ENCODE peak calls at places on chromosomes 4 and X, in eight cellular contexts. L is GM13976, G is IMR-90, K is thoracic aorta, V is stomach, O is left lung, Y is fibroblast of mammary gland, C is nephron progenitor cell. X is an unnamed sample.

GRCh38 chr4:109406337-109406931 is 27.2 kb upstream of the SEC24B start:
- DNase-seq in K (no peak), O (no peak), C (peak; percentile 32), V (no peak), Y (peak; percentile 72), L (peak; percentile 50), G (peak; percentile 71), X (peak; percentile 37)

GRCh38 chr4:2217726-2218125 is 24.2 kb downstream of the HAUS3 start:
- DNase-seq in G (peak; percentile 67), K (no peak), Y (peak; percentile 30), V (no peak), C (no peak), L (no peak), O (no peak), X (no peak)

GRCh38 chrX:101206471-101206870 is 13.1 kb upstream of the DRP2 start:
- DNase-seq in L (peak; percentile 36), C (no peak), O (no peak), K (no peak), G (peak; percentile 58), Y (peak; percentile 64), V (no peak), X (peak; percentile 26)

GRCh38 chr4:10596586-10597285 is 87.8 kb downstream of the CLNK start:
- DNase-seq in C (no peak), O (no peak), L (no peak), Y (no peak), K (no peak), G (no peak), V (no peak), X (no peak)

GRCh38 chr4:67549123-67549522 is 3.8 kb upstream of the CENPC start:
- DNase-seq in O (no peak), C (no peak), L (peak; percentile 37), G (no peak), V (no peak), K (no peak), Y (peak; percentile 45), X (peak; percentile 19)

GRCh38 chr4:123744664-123745290 is 348.2 kb downstream of the SPRY1 start:
- DNase-seq in K (no peak), C (no peak), O (no peak), Y (peak; percentile 4), G (peak; percentile 7), L (no peak), V (no peak), X (no peak)

GRCh38 chrX:148541461-148541983 is 41.1 kb downstream of the AFF2 start:
- DNase-seq in L (no peak), G (no peak), Y (no peak), C (no peak), V (no peak), O (no peak), K (no peak), X (no peak)

GRCh38 chr4:106690487-106690886 is 321.9 kb upstream of the GIMD1 start:
- DNase-seq in C (no peak), V (no peak), Y (peak; percentile 43), O (no peak), G (peak; percentile 34), L (no peak), K (no peak), X (no peak)

GRCh38 chrX:11678174-11678573 is 12.5 kb upstream of the ARHGAP6 start:
- DNase-seq in L (no peak), V (no peak), G (no peak), Y (no peak), C (no peak), K (no peak), O (no peak), X (no peak)

GRCh38 chr4:67546971-67547370 is 1.7 kb upstream of the CENPC start:
- DNase-seq in K (no peak), G (no peak), V (no peak), O (no peak), C (no peak), Y (no peak), L (no peak), X (no peak)

GRCh38 chrX:102712216-102712966 is at the start of gene GPRASP2:
- DNase-seq in C (peak; percentile 67), O (peak; percentile 85), K (no peak), G (no peak), L (peak; percentile 25), V (peak; percentile 48), Y (peak; percentile 6), X (no peak)

GRCh38 chrX:50075630-50076349 is 125.0 kb downstream of the AKAP4 start:
- DNase-seq in K (no peak), G (no peak), L (no peak), V (no peak), C (no peak), Y (no peak), O (no peak), X (no peak)

GRCh38 chr4:87499415-87500106 is 29.6 kb downstream of the SPARCL1 start:
- DNase-seq in G (no peak), Y (no peak), C (no peak), L (peak; percentile 39), V (no peak), O (no peak), K (no peak), X (peak; percentile 29)

GRCh38 chrX:1493877-1494510 is 41.3 kb upstream of the ASMTL start:
- DNase-seq in C (no peak), L (peak; percentile 49), V (no peak), O (no peak), K (no peak), G (no peak), Y (no peak), X (no peak)

GRCh38 chr4:76782837-76783236 is 115.1 kb downstream of the SOWAHB start:
- DNase-seq in G (peak; percentile 85), O (no peak), V (no peak), L (no peak), Y (peak; percentile 75), C (no peak), K (no peak), X (no peak)

GRCh38 chr4:80336582-80336981 is 1.1 kb downstream of the CFAP299 start:
- DNase-seq in C (peak; percentile 19), L (peak; percentile 6), K (no peak), G (peak; percentile 32), O (no peak), Y (peak; percentile 42), V (no peak), X (no peak)

GRCh38 chr4:2794707-2795557 is 2.0 kb downstream of the SH3BP2 start:
- DNase-seq in C (no peak), L (no peak), O (peak; percentile 94), K (no peak), G (peak; percentile 79), Y (peak; percentile 73), V (peak; percentile 53), X (no peak)

GRCh38 chr4:53441564-53441963 is 64.1 kb downstream of the FIP1L1 start:
- DNase-seq in V (no peak), O (no peak), C (no peak), K (no peak), G (no peak), Y (no peak), L (no peak), X (no peak)

GRCh38 chrX:70452143-70452733 is 7.6 kb downstream of the DLG3 start:
- DNase-seq in Y (peak; percentile 26), L (peak; percentile 72), G (peak; percentile 17), O (peak; percentile 77), K (no peak), C (peak; percentile 65), V (peak; percentile 64), X (peak; percentile 74)

GRCh38 chrX:103099706-103100105 is 6.8 kb upstream of the NXF3 start:
- DNase-seq in G (no peak), C (no peak), O (no peak), K (no peak), L (no peak), Y (no peak), V (no peak), X (no peak)

GRCh38 chr4:15717126-15717525 is 14.3 kb downstream of the BST1 start:
- DNase-seq in V (no peak), K (no peak), O (no peak), G (peak; percentile 59), Y (no peak), C (no peak), L (no peak), X (no peak)

GRCh38 chrX:41145920-41146608 is 60.8 kb downstream of the USP9X start:
- DNase-seq in V (no peak), K (no peak), C (no peak), L (no peak), G (peak; percentile 92), Y (peak; percentile 95), O (no peak), X (no peak)
- TF ChIP-seq CTCF in V (no peak), K (no peak), C (no peak), L (no peak), G (peak; percentile 12), Y (peak; percentile 1), O (no peak), X (no peak)

DNA sequence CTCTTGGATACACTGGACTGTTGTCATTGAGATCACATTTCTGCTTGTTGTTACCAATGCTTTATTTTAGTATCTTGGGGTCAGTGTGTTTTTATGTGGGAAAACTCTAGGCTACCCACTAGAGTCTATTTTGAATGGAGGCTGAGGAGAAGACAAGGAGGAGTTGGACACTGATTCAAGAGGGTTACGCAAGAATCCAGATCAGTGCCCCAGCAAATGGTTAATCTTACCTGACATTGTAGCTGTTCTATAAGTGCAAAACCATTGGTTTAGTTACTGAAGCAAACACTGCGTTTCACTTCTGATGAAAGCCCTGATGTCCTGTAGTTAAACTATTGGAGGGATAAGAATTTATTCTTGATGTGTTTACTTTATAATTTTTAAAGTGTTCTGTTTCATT is 331.1 kb upstream of the NR3C2 start:
- DNase-seq in O (no peak), K (no peak), C (no peak), Y (no peak), L (no peak), G (no peak), V (no peak), X (no peak)
- TF ChIP-seq CTCF in O (no peak), K (no peak), C (no peak), Y (no peak), L (no peak), G (no peak), V (no peak), X (no peak)

GRCh38 chrX:109719262-109719661 is 13.8 kb downstream of the ACSL4 start:
- DNase-seq in C (no peak), Y (no peak), O (no peak), G (no peak), L (no peak), V (no peak), K (no peak), X (no peak)
- TF ChIP-seq CTCF in C (no peak), Y (no peak), O (no peak), G (no peak), L (peak; percentile 6), V (no peak), K (no peak), X (no peak)

DNA sequence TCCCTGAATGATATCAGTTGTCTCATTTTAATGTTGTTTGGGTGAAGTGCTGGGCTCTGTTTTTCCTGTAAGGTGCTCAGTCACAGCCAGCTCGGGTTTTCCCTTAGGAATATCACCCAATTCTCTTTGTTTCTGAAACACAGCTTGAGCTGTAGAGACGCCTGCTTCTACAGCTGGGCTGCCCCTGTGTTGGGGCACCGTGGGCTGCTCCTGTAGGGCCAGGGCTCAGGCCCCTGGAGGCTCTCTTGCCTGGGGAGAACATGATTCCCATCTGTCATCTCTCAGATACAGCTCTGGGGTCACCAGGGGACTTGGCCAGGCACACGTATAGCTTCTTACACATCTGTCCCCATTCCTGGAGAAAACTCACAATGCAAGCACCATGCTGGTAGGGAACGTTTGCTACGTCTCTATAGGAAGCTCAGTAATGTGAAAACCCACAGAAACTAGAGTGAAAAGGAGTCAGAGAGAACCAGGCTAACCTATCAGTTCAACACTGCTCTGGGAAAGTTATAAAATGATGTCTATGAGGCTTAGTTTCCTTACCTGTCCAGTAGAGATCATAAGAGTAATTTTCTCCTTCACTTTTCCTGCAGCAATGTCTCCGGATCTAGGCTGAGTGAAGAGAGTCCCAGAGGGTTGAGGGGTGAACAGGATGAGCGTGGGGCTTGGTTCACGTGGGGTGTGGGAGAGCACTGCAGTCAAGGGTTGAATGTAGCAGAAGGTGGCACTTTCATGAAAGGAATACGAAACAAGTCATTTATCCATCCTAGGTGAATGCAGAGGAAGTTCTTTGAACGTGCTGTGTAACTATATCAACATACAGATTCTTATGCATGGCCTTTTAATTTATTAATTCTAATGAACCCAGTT is 14.5 kb downstream of the FHDC1 start:
- DNase-seq in Y (no peak), C (no peak), L (no peak), K (no peak), G (no peak), O (no peak), V (no peak), X (no peak)
- TF ChIP-seq CTCF in Y (no peak), C (no peak), L (no peak), K (no peak), G (no peak), O (no peak), V (no peak), X (no peak)

X was measured in GM20000.